ENCODE peak calls at places on chromosomes 6 and 20, in seven cellular contexts. Z, X, N, J, E, S and W are unnamed samples.
A peak's percentile ranks its signal among the peaks of the same experiment; 100 is the strongest.

GRCh38 chr6:106739387-106739786 is 110.0 kb downstream of the QRSL1 start:
- DNase-seq in Z (no peak), J (no peak), X (peak; percentile 33), S (no peak), E (no peak), N (no peak), W (peak; percentile 92)

GRCh38 chr20:58891686-58892125 is 39.2 kb downstream of the GNAS start:
- DNase-seq in E (peak; percentile 36), X (no peak), N (peak; percentile 12), S (peak; percentile 19), J (no peak), Z (no peak), W (no peak)

GRCh38 chr6:44263357-44264100 is 1.8 kb downstream of the NFKBIE start:
- DNase-seq in X (no peak), Z (no peak), J (no peak), E (peak; percentile 33), N (no peak), S (no peak), W (no peak)

GRCh38 chr6:119313937-119314893 is 35.3 kb downstream of the MAN1A1 start:
- DNase-seq in N (no peak), E (peak; percentile 24), Z (no peak), X (no peak), S (no peak), J (no peak), W (no peak)

GRCh38 chr6:152636675-152637421 is at the start of gene SYNE1:
- DNase-seq in J (no peak), Z (peak; percentile 16), X (peak; percentile 47), N (no peak), S (no peak), E (no peak), W (no peak)

GRCh38 chr6:21731411-21732031 is 138.0 kb downstream of the SOX4 start:
- DNase-seq in J (no peak), N (no peak), Z (no peak), S (no peak), X (no peak), E (no peak), W (no peak)

GRCh38 chr20:49479785-49480184 is 2.7 kb downstream of the KCNB1 start:
- DNase-seq in J (no peak), E (no peak), S (no peak), X (peak; percentile 60), N (no peak), Z (no peak), W (no peak)

GRCh38 chr20:25281541-25281991 is 33.7 kb downstream of the PYGB start:
- DNase-seq in E (peak; percentile 78), S (no peak), J (no peak), N (no peak), Z (peak; percentile 10), X (peak; percentile 58), W (no peak)

GRCh38 chr6:139605350-139605749 is 230.9 kb upstream of the CITED2 start:
- DNase-seq in Z (no peak), S (no peak), J (no peak), X (no peak), N (no peak), E (no peak), W (no peak)

GRCh38 chr20:51749674-51750036 is 18.5 kb downstream of the ATP9A start:
- DNase-seq in Z (no peak), S (no peak), X (no peak), E (no peak), N (peak; percentile 39), J (no peak), W (no peak)

GRCh38 chr20:48571945-48572589 is 255.7 kb downstream of the PREX1 start:
- DNase-seq in E (no peak), X (no peak), Z (no peak), S (no peak), J (no peak), N (no peak), W (no peak)

GRCh38 chr6:154352898-154353585 is 3.6 kb downstream of the IPCEF1 start:
- DNase-seq in Z (no peak), J (no peak), E (no peak), N (no peak), S (no peak), X (no peak), W (no peak)

GRCh38 chr20:63089051-63089907 is 82.5 kb upstream of the BHLHE23 start:
- DNase-seq in X (no peak), Z (peak; percentile 9), N (no peak), S (no peak), J (no peak), E (peak; percentile 4), W (no peak)

GRCh38 chr6:30555428-30556005 is 772 bp downstream of the GNL1 start:
- DNase-seq in S (no peak), Z (no peak), E (peak; percentile 55), X (peak; percentile 28), N (no peak), J (no peak), W (no peak)